ENCODE peak calls at places on chromosome 22, in four cellular contexts. One of them, this sample, is unnamed.

GRCh38 chr22:26134654-26135330 is 34.5 kb upstream of the SEZ6L start:
- DNase-seq in HepG2: peak; percentile 3
- DNase-seq in HCT116: peak; percentile 6
- DNase-seq in K562: no peak
- DNase-seq in this sample: no peak

GRCh38 chr22:37427128-37427710 is at the start of gene ELFN2:
- DNase-seq in K562: peak; percentile 18
- DNase-seq in HepG2: no peak
- DNase-seq in HCT116: no peak
- DNase-seq in this sample: no peak

GRCh38 chr22:35882226-35883027 is 146.2 kb downstream of the RBFOX2 start:
- DNase-seq in K562: no peak
- DNase-seq in HepG2: no peak
- DNase-seq in HCT116: no peak
- DNase-seq in this sample: no peak

GRCh38 chr22:20128902-20129746 is 2.5 kb upstream of the ZDHHC8 start:
- DNase-seq in HepG2: peak; percentile 49
- DNase-seq in K562: peak; percentile 90
- DNase-seq in HCT116: no peak
- DNase-seq in this sample: no peak

GRCh38 chr22:35352214-35353111 is 28.4 kb upstream of the HMOX1 start:
- DNase-seq in HepG2: peak; percentile 45
- DNase-seq in HCT116: no peak
- DNase-seq in K562: no peak
- DNase-seq in this sample: peak; percentile 12

GRCh38 chr22:36564422-36565151 is 35.6 kb upstream of the EIF3D start:
- DNase-seq in HepG2: no peak
- DNase-seq in K562: no peak
- DNase-seq in HCT116: no peak
- DNase-seq in this sample: no peak

GRCh38 chr22:47806894-47807293 is 1044.4 kb downstream of the TBC1D22A start:
- DNase-seq in K562: no peak
- DNase-seq in HepG2: no peak
- DNase-seq in HCT116: no peak
- DNase-seq in this sample: no peak

GRCh38 chr22:27880778-27881394 is 38.2 kb downstream of the PITPNB start:
- DNase-seq in HepG2: peak; percentile 56
- DNase-seq in HCT116: peak; percentile 47
- DNase-seq in K562: peak; percentile 17
- DNase-seq in this sample: peak; percentile 30

GRCh38 chr22:38455530-38456271 is 702 bp upstream of the KCNJ4 start:
- DNase-seq in K562: peak; percentile 82
- DNase-seq in HCT116: no peak
- DNase-seq in HepG2: no peak
- DNase-seq in this sample: no peak

GRCh38 chr22:31768422-31769059 is 14.7 kb downstream of the DEPDC5 start:
- DNase-seq in K562: no peak
- DNase-seq in HCT116: no peak
- DNase-seq in HepG2: no peak
- DNase-seq in this sample: no peak

GRCh38 chr22:48750826-48751440 is 1076.7 kb downstream of the BRD1 start:
- DNase-seq in HepG2: no peak
- DNase-seq in K562: no peak
- DNase-seq in HCT116: no peak
- DNase-seq in this sample: no peak

GRCh38 chr22:41301085-41302015 is at the start of gene ZC3H7B:
- DNase-seq in K562: peak; percentile 77
- DNase-seq in HepG2: peak; percentile 76
- DNase-seq in HCT116: no peak
- DNase-seq in this sample: no peak

GRCh38 chr22:19867617-19868016 is 12.9 kb upstream of the GNB1L start:
- DNase-seq in HepG2: no peak
- DNase-seq in HCT116: no peak
- DNase-seq in K562: no peak
- DNase-seq in this sample: no peak

GRCh38 chr22:48391171-48391711 is 1436.4 kb downstream of the BRD1 start:
- DNase-seq in HCT116: no peak
- DNase-seq in HepG2: no peak
- DNase-seq in K562: no peak
- DNase-seq in this sample: no peak

GRCh38 chr22:19470010-19470409 is 9.0 kb downstream of the UFD1 start:
- DNase-seq in HCT116: no peak
- DNase-seq in K562: no peak
- DNase-seq in HepG2: no peak
- DNase-seq in this sample: no peak

GRCh38 chr22:35987487-35987886 is 41.1 kb downstream of the RBFOX2 start:
- DNase-seq in HepG2: peak; percentile 15
- DNase-seq in HCT116: no peak
- DNase-seq in K562: no peak
- DNase-seq in this sample: no peak

GRCh38 chr22:36415415-36416168 is 27.8 kb upstream of the MYH9 start:
- DNase-seq in K562: no peak
- DNase-seq in HCT116: no peak
- DNase-seq in HepG2: no peak
- DNase-seq in this sample: no peak

GRCh38 chr22:20019661-20020532 is 1.0 kb upstream of the TANGO2 start:
- DNase-seq in HepG2: no peak
- DNase-seq in HCT116: no peak
- DNase-seq in K562: no peak
- DNase-seq in this sample: no peak

GRCh38 chr22:48758905-48759875 is 1068.5 kb downstream of the BRD1 start:
- DNase-seq in HepG2: no peak
- DNase-seq in HCT116: no peak
- DNase-seq in K562: no peak
- DNase-seq in this sample: no peak

GRCh38 chr22:47352920-47353700 is 590.7 kb downstream of the TBC1D22A start:
- DNase-seq in K562: no peak
- DNase-seq in HCT116: no peak
- DNase-seq in HepG2: no peak
- DNase-seq in this sample: no peak

GRCh38 chr22:35484651-35485372 is 55.8 kb upstream of the RASD2 start:
- DNase-seq in HepG2: no peak
- DNase-seq in HCT116: no peak
- DNase-seq in K562: no peak
- DNase-seq in this sample: no peak

GRCh38 chr22:21972293-21972779 is 10.3 kb downstream of the TOP3B start:
- DNase-seq in K562: peak; percentile 100
- DNase-seq in HCT116: no peak
- DNase-seq in HepG2: peak; percentile 22
- DNase-seq in this sample: peak; percentile 33

GRCh38 chr22:17446704-17447103 is 77.4 kb downstream of the CECR2 start:
- DNase-seq in HCT116: no peak
- DNase-seq in K562: no peak
- DNase-seq in HepG2: no peak
- DNase-seq in this sample: no peak

GRCh38 chr22:38228873-38229740 is 27.3 kb downstream of the MAFF start:
- DNase-seq in HepG2: peak; percentile 54
- DNase-seq in HCT116: peak; percentile 51
- DNase-seq in K562: no peak
- DNase-seq in this sample: no peak

GRCh38 chr22:29704528-29705285 is 15.1 kb upstream of the CABP7 start:
- DNase-seq in HCT116: no peak
- DNase-seq in HepG2: peak; percentile 83
- DNase-seq in K562: no peak
- DNase-seq in this sample: no peak

GRCh38 chr22:41240377-41241132 is at the start of gene CHADL:
- DNase-seq in HepG2: peak; percentile 58
- DNase-seq in HCT116: no peak
- DNase-seq in K562: no peak
- DNase-seq in this sample: no peak

GRCh38 chr22:20424553-20424936 is 13.1 kb downstream of the SCARF2 start:
- DNase-seq in K562: no peak
- DNase-seq in HepG2: no peak
- DNase-seq in HCT116: no peak
- DNase-seq in this sample: no peak

GRCh38 chr22:46021577-46021976 is 44.6 kb upstream of the WNT7B start:
- DNase-seq in HCT116: no peak
- DNase-seq in HepG2: no peak
- DNase-seq in K562: no peak
- DNase-seq in this sample: no peak

GRCh38 chr22:46025225-46025972 is 48.4 kb upstream of the WNT7B start:
- DNase-seq in K562: no peak
- DNase-seq in HCT116: no peak
- DNase-seq in HepG2: no peak
- DNase-seq in this sample: no peak

GRCh38 chr22:46024136-46024840 is 47.3 kb upstream of the WNT7B start:
- DNase-seq in HepG2: no peak
- DNase-seq in HCT116: no peak
- DNase-seq in K562: no peak
- DNase-seq in this sample: no peak

GRCh38 chr22:46022881-46023512 is 46.0 kb upstream of the WNT7B start:
- DNase-seq in K562: no peak
- DNase-seq in HCT116: no peak
- DNase-seq in HepG2: no peak
- DNase-seq in this sample: no peak

GRCh38 chr22:46023558-46023981 is 46.6 kb upstream of the WNT7B start:
- DNase-seq in HepG2: no peak
- DNase-seq in K562: no peak
- DNase-seq in HCT116: no peak
- DNase-seq in this sample: no peak
- TF ChIP-seq TCF7L2 in HepG2: no peak
- TF ChIP-seq TCF7L2 in K562: no peak
- TF ChIP-seq TCF7L2 in HCT116: no peak
- TF ChIP-seq TCF7L2 in this sample: no peak

GRCh38 chr22:50261615-50262459 is at the start of gene MAPK12:
- DNase-seq in HCT116: no peak
- DNase-seq in K562: peak; percentile 80
- DNase-seq in HepG2: no peak
- DNase-seq in this sample: no peak
- TF ChIP-seq TCF7L2 in HCT116: no peak
- TF ChIP-seq TCF7L2 in K562: no peak
- TF ChIP-seq TCF7L2 in HepG2: no peak
- TF ChIP-seq TCF7L2 in this sample: no peak

GRCh38 chr22:46292727-46293126 is 3.9 kb upstream of the GTSE1 start:
- DNase-seq in HepG2: no peak
- DNase-seq in HCT116: no peak
- DNase-seq in K562: no peak
- DNase-seq in this sample: no peak

GRCh38 chr22:46292173-46292572 is 4.5 kb upstream of the GTSE1 start:
- DNase-seq in K562: no peak
- DNase-seq in HCT116: no peak
- DNase-seq in HepG2: no peak
- DNase-seq in this sample: no peak

GRCh38 chr22:46294784-46295183 is 1.9 kb upstream of the GTSE1 start:
- DNase-seq in HepG2: no peak
- DNase-seq in K562: no peak
- DNase-seq in HCT116: no peak
- DNase-seq in this sample: no peak

GRCh38 chr22:46295277-46295971 is 1.2 kb upstream of the GTSE1 start:
- DNase-seq in K562: no peak
- DNase-seq in HepG2: no peak
- DNase-seq in HCT116: no peak
- DNase-seq in this sample: no peak

GRCh38 chr22:46293591-46294260 is 2.9 kb upstream of the GTSE1 start:
- DNase-seq in K562: no peak
- DNase-seq in HepG2: no peak
- DNase-seq in HCT116: no peak
- DNase-seq in this sample: no peak
- TF ChIP-seq TCF7L2 in K562: no peak
- TF ChIP-seq TCF7L2 in HepG2: no peak
- TF ChIP-seq TCF7L2 in HCT116: no peak
- TF ChIP-seq TCF7L2 in this sample: no peak

GRCh38 chr22:24432059-24432853 is 4.9 kb downstream of the ADORA2A start:
- DNase-seq in HCT116: no peak
- DNase-seq in HepG2: no peak
- DNase-seq in K562: peak; percentile 43
- DNase-seq in this sample: no peak
- TF ChIP-seq TCF7L2 in HCT116: no peak
- TF ChIP-seq TCF7L2 in HepG2: no peak
- TF ChIP-seq TCF7L2 in K562: no peak
- TF ChIP-seq TCF7L2 in this sample: no peak

GRCh38 chr22:23112472-23113012 is 29.2 kb downstream of the RSPH14 start:
- DNase-seq in HepG2: no peak
- DNase-seq in HCT116: no peak
- DNase-seq in K562: no peak
- DNase-seq in this sample: no peak

GRCh38 chr22:23113847-23114720 is 27.7 kb downstream of the RSPH14 start:
- DNase-seq in K562: peak; percentile 59
- DNase-seq in HCT116: no peak
- DNase-seq in HepG2: no peak
- DNase-seq in this sample: no peak

GRCh38 chr22:23115369-23115768 is 26.4 kb downstream of the RSPH14 start:
- DNase-seq in K562: peak; percentile 63
- DNase-seq in HCT116: no peak
- DNase-seq in HepG2: no peak
- DNase-seq in this sample: no peak

GRCh38 chr22:23114721-23115020 is 27.1 kb downstream of the RSPH14 start:
- DNase-seq in K562: peak; percentile 57
- DNase-seq in HepG2: no peak
- DNase-seq in HCT116: no peak
- DNase-seq in this sample: no peak

GRCh38 chr22:23113067-23113846 is 28.5 kb downstream of the RSPH14 start:
- DNase-seq in HCT116: no peak
- DNase-seq in HepG2: no peak
- DNase-seq in K562: peak; percentile 63
- DNase-seq in this sample: no peak
- TF ChIP-seq TCF7L2 in HCT116: no peak
- TF ChIP-seq TCF7L2 in HepG2: no peak
- TF ChIP-seq TCF7L2 in K562: no peak
- TF ChIP-seq TCF7L2 in this sample: no peak

DNA sequence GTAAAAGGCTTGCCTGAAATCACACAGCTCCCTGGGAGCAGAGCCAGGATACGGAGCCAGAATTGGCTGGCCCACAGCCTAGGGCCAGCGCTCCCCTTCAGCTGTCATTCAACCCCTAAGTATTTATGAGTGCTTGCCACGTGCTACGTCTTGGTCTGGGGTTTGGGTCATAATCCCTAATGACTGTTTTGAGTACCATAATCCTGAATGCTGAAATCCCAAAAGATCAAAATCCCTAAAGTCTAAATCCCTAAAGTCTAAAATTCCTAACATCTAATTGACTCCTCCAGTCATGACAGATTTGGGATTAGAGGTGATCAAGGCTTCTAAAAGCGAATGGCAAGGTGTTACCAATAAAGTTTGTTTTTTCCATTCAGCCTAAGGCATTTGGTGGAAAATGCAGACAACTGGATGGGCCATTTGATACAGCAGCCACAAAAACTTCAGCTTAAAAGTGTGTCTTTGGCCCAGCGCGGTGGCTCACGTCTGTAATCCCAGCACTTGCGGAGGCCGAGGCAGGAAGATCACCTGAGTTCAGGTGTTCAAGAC is 59.8 kb upstream of the PRR5 start:
- DNase-seq in HCT116: no peak
- DNase-seq in K562: no peak
- DNase-seq in HepG2: no peak
- DNase-seq in this sample: no peak
- TF ChIP-seq TCF7L2 in HCT116: no peak
- TF ChIP-seq TCF7L2 in K562: no peak
- TF ChIP-seq TCF7L2 in HepG2: no peak
- TF ChIP-seq TCF7L2 in this sample: no peak

This sample was measured in Panc1.